ENCODE peak calls at places on chromosomes 5 and 9, in seven cellular contexts. Q, Z, I, V, B, J and F are unnamed samples.

GRCh38 chr5:21063146-21063545 is 1075.1 kb upstream of the CDH18 start:
- DNase-seq in Q (no peak), Z (no peak), I (no peak), V (no peak), B (no peak), J (no peak), F (no peak)

GRCh38 chr9:133761641-133762248 is 23.6 kb upstream of the SARDH start:
- DNase-seq in Q (no peak), Z (no peak), I (no peak), V (no peak), B (no peak), J (no peak), F (no peak)

GRCh38 chr9:85978496-85978895 is 37.5 kb downstream of the NAA35 start:
- DNase-seq in Q (no peak), Z (no peak), I (no peak), V (no peak), B (no peak), J (no peak), F (no peak)

GRCh38 chr5:7754997-7755596 is 95.8 kb downstream of the CFAP90 start:
- DNase-seq in Q (peak), Z (peak), I (peak), V (no peak), B (peak), J (peak), F (no peak)

GRCh38 chr5:113520429-113520828 is 6.9 kb downstream of the YTHDC2 start:
- DNase-seq in Q (peak), Z (peak), I (peak), V (no peak), B (no peak), J (peak), F (peak)

GRCh38 chr5:16737620-16738364 is 121.0 kb upstream of the RETREG1 start:
- DNase-seq in Q (no peak), Z (no peak), I (no peak), V (no peak), B (peak), J (no peak), F (no peak)

GRCh38 chr9:117677578-117677977 is 26.6 kb upstream of the TLR4 start:
- DNase-seq in Q (no peak), Z (no peak), I (no peak), V (no peak), B (no peak), J (no peak), F (no peak)

GRCh38 chr5:23742701-23743100 is 235.3 kb downstream of the PRDM9 start:
- DNase-seq in Q (no peak), Z (no peak), I (no peak), V (no peak), B (no peak), J (no peak), F (no peak)

GRCh38 chr9:25913806-25914205 is 235.6 kb upstream of the TUSC1 start:
- DNase-seq in Q (no peak), Z (no peak), I (no peak), V (no peak), B (no peak), J (no peak), F (no peak)